ENCODE peak calls at places on chromosome 20, in five cellular contexts. R is effector memory CD8-positive, alpha-beta T cell; S is stimulated activated CD4-positive, alpha-beta T cell treated with anti-CD3 and anti-CD28 coated beads, Interleukin-15, amount 100 ng/mL, for 24 hours; N is NAMALWA; T is GM04504. B is an unnamed sample.

GRCh38 chr20:1898496-1899168 is 3.4 kb downstream of the SIRPA start:
- DNase-seq in S (no peak), R (no peak), N (no peak), T (no peak), B (no peak)

GRCh38 chr20:57655812-57656161 is 35.6 kb upstream of the ZBP1 start:
- DNase-seq in T (no peak), R (no peak), S (no peak), N (no peak), B (no peak)

GRCh38 chr20:58233881-58234528 is 5.6 kb upstream of the ANKRD60 start:
- DNase-seq in N (peak; percentile 55), R (peak; percentile 37), T (no peak), S (peak; percentile 53), B (peak; percentile 34)

GRCh38 chr20:51104960-51105460 is 82.1 kb upstream of the KCNG1 start:
- DNase-seq in S (no peak), N (no peak), R (no peak), T (no peak), B (no peak)

GRCh38 chr20:45969712-45970634 is 2.0 kb downstream of the ZNF335 start:
- DNase-seq in S (no peak), T (no peak), R (no peak), N (peak; percentile 70), B (no peak)

GRCh38 chr20:19211661-19212523 is 550 bp upstream of the SLC24A3 start:
- DNase-seq in R (no peak), S (no peak), N (no peak), T (no peak), B (no peak)

GRCh38 chr20:9575836-9576235 is 61.4 kb downstream of the LAMP5 start:
- DNase-seq in S (no peak), T (no peak), N (no peak), R (no peak), B (no peak)

GRCh38 chr20:4217349-4217761 is 202.0 kb upstream of the RNF24 start:
- DNase-seq in T (no peak), N (no peak), S (no peak), R (no peak), B (no peak)

GRCh38 chr20:37543828-37544227 is 16.2 kb upstream of the BLCAP start:
- DNase-seq in S (no peak), T (no peak), N (peak; percentile 43), R (no peak), B (no peak)

GRCh38 chr20:62161347-62161746 is 17.8 kb downstream of the SS18L1 start:
- DNase-seq in T (no peak), N (no peak), R (no peak), S (no peak), B (no peak)

GRCh38 chr20:2767768-2768631 is 32.4 kb downstream of the CPXM1 start:
- DNase-seq in N (no peak), R (no peak), S (no peak), T (no peak), B (no peak)

GRCh38 chr20:22048241-22048640 is 342.8 kb downstream of the PAX1 start:
- DNase-seq in N (no peak), R (no peak), T (no peak), S (no peak), B (no peak)

GRCh38 chr20:34312024-34312460 is 8.9 kb upstream of the AHCY start:
- DNase-seq in R (no peak), N (no peak), S (no peak), T (no peak), B (no peak)

GRCh38 chr20:24657211-24657610 is 187.8 kb downstream of the SYNDIG1 start:
- DNase-seq in R (no peak), N (no peak), T (no peak), S (no peak), B (no peak)

GRCh38 chr20:57381596-57382503 is 9.3 kb upstream of the RBM38 start:
- DNase-seq in S (peak; percentile 86), N (peak; percentile 89), T (peak; percentile 43), R (peak; percentile 89), B (peak; percentile 80)

GRCh38 chr20:54250691-54251090 is 42.8 kb downstream of the PFDN4 start:
- DNase-seq in N (no peak), R (no peak), T (no peak), S (no peak), B (no peak)

GRCh38 chr20:38156888-38157634 is 8.0 kb downstream of the TGM2 start:
- DNase-seq in T (no peak), N (no peak), R (no peak), S (no peak), B (no peak)

GRCh38 chr20:17059465-17059864 is 167.4 kb upstream of the PCSK2 start:
- DNase-seq in T (no peak), N (no peak), R (no peak), S (no peak), B (no peak)

GRCh38 chr20:41029150-41029872 is 689 bp downstream of the TOP1 start:
- DNase-seq in N (peak; percentile 39), R (peak; percentile 28), S (peak; percentile 52), T (no peak), B (peak; percentile 47)

GRCh38 chr20:34544109-34544793 is 14.3 kb upstream of the MAP1LC3A start:
- DNase-seq in N (no peak), S (peak; percentile 41), R (no peak), T (no peak), B (no peak)

GRCh38 chr20:38354227-38354626 is 7.9 kb downstream of the LBP start:
- DNase-seq in N (no peak), R (no peak), T (no peak), S (no peak), B (no peak)

GRCh38 chr20:59772931-59773913 is 160.2 kb downstream of the SYCP2 start:
- DNase-seq in N (no peak), S (no peak), R (no peak), T (no peak), B (no peak)

GRCh38 chr20:9214676-9215075 is 145.8 kb downstream of the PLCB4 start:
- DNase-seq in S (no peak), R (no peak), T (peak; percentile 93), N (no peak), B (no peak)

GRCh38 chr20:50020283-50020682 is 37.5 kb downstream of the SNAI1 start:
- DNase-seq in R (no peak), S (no peak), T (no peak), N (no peak), B (no peak)

GRCh38 chr20:47032969-47033578 is 138.4 kb downstream of the EYA2 start:
- DNase-seq in S (no peak), T (no peak), R (no peak), N (no peak), B (no peak)

GRCh38 chr20:56788041-56788670 is 159.1 kb downstream of the TFAP2C start:
- DNase-seq in R (no peak), T (peak; percentile 92), S (no peak), N (no peak), B (no peak)

GRCh38 chr20:19974621-19975435 is 42.3 kb upstream of the NAA20 start:
- DNase-seq in R (no peak), T (peak; percentile 96), N (no peak), S (no peak), B (no peak)

GRCh38 chr20:36085686-36086267 is 68.8 kb upstream of the EPB41L1 start:
- DNase-seq in S (no peak), R (no peak), T (no peak), N (no peak), B (no peak)

GRCh38 chr20:53555081-53555480 is 38.6 kb downstream of the ZNF217 start:
- DNase-seq in T (no peak), N (no peak), R (no peak), S (no peak), B (no peak)

GRCh38 chr20:38859070-38859690 is 53.7 kb downstream of the PPP1R16B start:
- DNase-seq in R (peak; percentile 32), N (peak; percentile 52), S (peak; percentile 48), T (no peak), B (no peak)

GRCh38 chr20:33875055-33875454 is 63.9 kb downstream of the CHMP4B start:
- DNase-seq in N (peak; percentile 75), T (no peak), S (no peak), R (no peak), B (no peak)

GRCh38 chr20:47502271-47502730 is 614 bp downstream of the NCOA3 start:
- DNase-seq in T (no peak), R (no peak), N (peak; percentile 42), S (peak; percentile 49), B (peak; percentile 31)

GRCh38 chr20:46954490-46955038 is 59.9 kb downstream of the EYA2 start:
- DNase-seq in T (peak; percentile 97), R (no peak), S (no peak), N (no peak), B (no peak)

GRCh38 chr20:25984933-25985332 is 288.3 kb upstream of the ZNF337 start:
- DNase-seq in S (peak; percentile 63), T (peak; percentile 52), R (no peak), N (no peak), B (no peak)

GRCh38 chr20:63691711-63692435 is 4.6 kb upstream of the TNFRSF6B start:
- DNase-seq in R (no peak), S (no peak), N (no peak), T (no peak), B (no peak)

B was measured in natural killer cell.